ENCODE peak calls at places on chromosomes 16 and 17, in eight cellular contexts. B, H, Q, Y, D, W, C and G are unnamed samples.
A peak's percentile ranks its signal among the peaks of the same experiment; 100 is the strongest.

GRCh38 chr16:17133851-17134250 is 336.9 kb downstream of the XYLT1 start:
- DNase-seq in B (no peak), H (no peak), Q (no peak), Y (no peak), D (no peak), W (no peak), C (no peak), G (no peak)

GRCh38 chr16:55250641-55251550 is 73.1 kb upstream of the IRX6 start:
- DNase-seq in B (no peak), H (no peak), Q (peak; percentile 16), Y (no peak), D (no peak), W (no peak), C (no peak), G (no peak)

GRCh38 chr17:37792787-37793186 is 47.9 kb upstream of the HNF1B start:
- DNase-seq in B (peak; percentile 92), H (no peak), Q (no peak), Y (no peak), D (no peak), W (no peak), C (no peak), G (no peak)

GRCh38 chr17:42675984-42676423 is 790 bp downstream of the PLEKHH3 start:
- DNase-seq in B (peak; percentile 62), H (no peak), Q (no peak), Y (no peak), D (no peak), W (no peak), C (no peak), G (no peak)

GRCh38 chr17:5757306-5757907 is 173.1 kb upstream of the NLRP1 start:
- DNase-seq in B (no peak), H (no peak), Q (no peak), Y (no peak), D (no peak), W (no peak), C (no peak), G (no peak)

GRCh38 chr16:10877472-10877946 is 507 bp downstream of the CIITA start:
- DNase-seq in B (no peak), H (no peak), Q (no peak), Y (no peak), D (no peak), W (no peak), C (no peak), G (no peak)

GRCh38 chr16:29756654-29757053 is 10.9 kb upstream of the C16orf54 start:
- DNase-seq in B (no peak), H (no peak), Q (no peak), Y (no peak), D (no peak), W (no peak), C (no peak), G (no peak)

GRCh38 chr16:56647641-56648431 is 3.9 kb upstream of the MT1B start:
- DNase-seq in B (no peak), H (no peak), Q (no peak), Y (no peak), D (no peak), W (no peak), C (no peak), G (no peak)

GRCh38 chr16:19008245-19008644 is 24.5 kb downstream of the TMC7 start:
- DNase-seq in B (peak; percentile 56), H (no peak), Q (peak; percentile 56), Y (no peak), D (no peak), W (no peak), C (no peak), G (no peak)

GRCh38 chr16:22641030-22641671 is 130.5 kb downstream of the NPIPB5 start:
- DNase-seq in B (peak; percentile 36), H (no peak), Q (no peak), Y (no peak), D (no peak), W (no peak), C (no peak), G (no peak)